ENCODE peak calls at places on chromosome 14, in eight cellular contexts. V, H, X, O, N, C, J and E are unnamed samples.

GRCh38 chr14:91519239-91520036 is 9.3 kb upstream of the PPP4R3A start:
- DNase-seq in V (no peak), H (no peak), X (no peak), O (no peak), N (no peak), C (peak), J (no peak), E (no peak)

GRCh38 chr14:59463773-59464650 is 1.2 kb downstream of the GPR135 start:
- DNase-seq in V (peak), H (peak), X (peak), O (no peak), N (no peak), C (no peak), J (peak), E (no peak)

GRCh38 chr14:64713677-64714076 is 9.5 kb downstream of the PLEKHG3 start:
- DNase-seq in V (no peak), H (no peak), X (no peak), O (no peak), N (no peak), C (no peak), J (no peak), E (no peak)

GRCh38 chr14:103103461-103104388 is 9.2 kb downstream of the EXOC3L4 start:
- DNase-seq in V (peak), H (peak), X (peak), O (no peak), N (no peak), C (no peak), J (no peak), E (no peak)

GRCh38 chr14:95218472-95219193 is 61.3 kb upstream of the DICER1 start:
- DNase-seq in V (no peak), H (no peak), X (no peak), O (no peak), N (no peak), C (peak), J (no peak), E (no peak)

GRCh38 chr14:68098834-68099233 is 279.3 kb downstream of the RAD51B start:
- DNase-seq in V (no peak), H (no peak), X (no peak), O (no peak), N (no peak), C (no peak), J (no peak), E (no peak)

GRCh38 chr14:80074905-80075304 is 136.4 kb downstream of the DIO2 start:
- DNase-seq in V (no peak), H (no peak), X (no peak), O (no peak), N (no peak), C (no peak), J (no peak), E (no peak)

GRCh38 chr14:51004801-51005526 is 60.7 kb upstream of the PYGL start:
- DNase-seq in V (no peak), H (peak), X (peak), O (no peak), N (no peak), C (no peak), J (no peak), E (peak)

GRCh38 chr14:67541448-67542387 is 8.6 kb downstream of the PLEKHH1 start:
- DNase-seq in V (no peak), H (no peak), X (no peak), O (no peak), N (no peak), C (peak), J (no peak), E (no peak)

GRCh38 chr14:90630407-90630806 is 185.8 kb downstream of the TTC7B start:
- DNase-seq in V (no peak), H (no peak), X (no peak), O (no peak), N (no peak), C (no peak), J (no peak), E (no peak)

GRCh38 chr14:88614218-88614907 is 51.5 kb downstream of the ZC3H14 start:
- DNase-seq in V (no peak), H (peak), X (no peak), O (no peak), N (no peak), C (no peak), J (no peak), E (no peak)

GRCh38 chr14:32846821-32847220 is 91.9 kb upstream of the NPAS3 start:
- DNase-seq in V (no peak), H (no peak), X (no peak), O (no peak), N (no peak), C (no peak), J (no peak), E (no peak)

GRCh38 chr14:78959674-78960264 is 789.6 kb downstream of the NRXN3 start:
- DNase-seq in V (peak), H (peak), X (peak), O (no peak), N (peak), C (peak), J (peak), E (peak)

GRCh38 chr14:68470361-68470760 is 322.5 kb downstream of the ZFP36L1 start:
- DNase-seq in V (no peak), H (peak), X (no peak), O (no peak), N (no peak), C (no peak), J (no peak), E (no peak)

GRCh38 chr14:88995437-88996198 is 171.2 kb downstream of the TTC8 start:
- DNase-seq in V (no peak), H (peak), X (no peak), O (no peak), N (no peak), C (no peak), J (no peak), E (no peak)

GRCh38 chr14:31263485-31264133 is 56.0 kb upstream of the HECTD1 start:
- DNase-seq in V (no peak), H (peak), X (no peak), O (no peak), N (no peak), C (peak), J (no peak), E (no peak)

GRCh38 chr14:96745500-96746051 is 51.6 kb upstream of the VRK1 start:
- DNase-seq in V (no peak), H (no peak), X (no peak), O (no peak), N (no peak), C (peak), J (no peak), E (no peak)

GRCh38 chr14:31564194-31564593 is 3.0 kb downstream of the NUBPL start:
- DNase-seq in V (no peak), H (no peak), X (no peak), O (no peak), N (no peak), C (no peak), J (no peak), E (no peak)

GRCh38 chr14:66859063-66859671 is 330.1 kb upstream of the GARIN2 start:
- DNase-seq in V (no peak), H (no peak), X (no peak), O (no peak), N (no peak), C (no peak), J (no peak), E (no peak)

GRCh38 chr14:68471029-68471963 is 321.6 kb downstream of the ZFP36L1 start:
- DNase-seq in V (no peak), H (no peak), X (no peak), O (no peak), N (no peak), C (no peak), J (no peak), E (peak)

GRCh38 chr14:60861545-60862147 is 119.2 kb downstream of the TRMT5 start:
- DNase-seq in V (no peak), H (no peak), X (no peak), O (no peak), N (no peak), C (no peak), J (no peak), E (no peak)

GRCh38 chr14:98195256-98195655 is 1076.7 kb downstream of the BCL11B start:
- DNase-seq in V (no peak), H (no peak), X (no peak), O (no peak), N (no peak), C (no peak), J (no peak), E (no peak)

GRCh38 chr14:66540038-66540437 is 32.1 kb downstream of the GPHN start:
- DNase-seq in V (no peak), H (no peak), X (no peak), O (no peak), N (no peak), C (no peak), J (no peak), E (no peak)

GRCh38 chr14:106652494-106652893 is 1126.1 kb downstream of the TMEM121 start:
- DNase-seq in V (no peak), H (no peak), X (no peak), O (no peak), N (no peak), C (no peak), J (no peak), E (no peak)

GRCh38 chr14:104213301-104214034 is 75.1 kb downstream of the KIF26A start:
- DNase-seq in V (no peak), H (no peak), X (no peak), O (no peak), N (no peak), C (no peak), J (no peak), E (no peak)

GRCh38 chr14:83541147-83541546 is 1988.8 kb upstream of the FLRT2 start:
- DNase-seq in V (no peak), H (no peak), X (no peak), O (no peak), N (no peak), C (no peak), J (no peak), E (no peak)

GRCh38 chr14:73283592-73284379 is 46.5 kb downstream of the PAPLN start:
- DNase-seq in V (no peak), H (peak), X (no peak), O (no peak), N (no peak), C (no peak), J (peak), E (no peak)

GRCh38 chr14:93976477-93977057 is at the start of gene ASB2:
- DNase-seq in V (no peak), H (no peak), X (no peak), O (no peak), N (no peak), C (no peak), J (no peak), E (no peak)

GRCh38 chr14:100658514-100658886 is 68.2 kb upstream of the DLK1 start:
- DNase-seq in V (no peak), H (no peak), X (no peak), O (no peak), N (no peak), C (no peak), J (no peak), E (no peak)

GRCh38 chr14:50027797-50028196 is 88.6 kb downstream of the VCPKMT start:
- DNase-seq in V (no peak), H (no peak), X (no peak), O (no peak), N (no peak), C (no peak), J (no peak), E (no peak)

GRCh38 chr14:106044949-106045596 is 518.7 kb downstream of the TMEM121 start:
- DNase-seq in V (peak), H (no peak), X (peak), O (no peak), N (peak), C (no peak), J (no peak), E (peak)

GRCh38 chr14:93120522-93120921 is 4.8 kb upstream of the ITPK1 start:
- DNase-seq in V (no peak), H (no peak), X (no peak), O (no peak), N (no peak), C (no peak), J (no peak), E (no peak)

GRCh38 chr14:21057803-21058675 is at the start of gene RNASE8:
- DNase-seq in V (no peak), H (peak), X (no peak), O (no peak), N (no peak), C (peak), J (no peak), E (no peak)